ENCODE peak calls at places on chromosomes 7 and 10, in four cellular contexts. D is IMR-90, Y is H1, P is H9. E is an unnamed sample.
A peak's percentile ranks its signal among the peaks of the same experiment; 100 is the strongest.

GRCh38 chr10:112653215-112653614 is 206.2 kb downstream of the VTI1A start:
- DNase-seq in D (no peak), Y (no peak), P (no peak), E (no peak)

GRCh38 chr10:42583828-42584227 is 54.5 kb downstream of the ZNF33B start:
- DNase-seq in D (no peak), Y (no peak), P (no peak), E (no peak)

GRCh38 chr10:86085136-86085535 is 281.5 kb downstream of the GRID1 start:
- DNase-seq in D (no peak), Y (no peak), P (peak; percentile 17), E (no peak)

GRCh38 chr7:3087243-3087642 is 43.6 kb upstream of the CARD11 start:
- DNase-seq in D (peak; percentile 20), Y (no peak), P (no peak), E (peak; percentile 40)

GRCh38 chr10:33193867-33194521 is 140.5 kb downstream of the NRP1 start:
- DNase-seq in D (peak; percentile 74), Y (no peak), P (no peak), E (no peak)

GRCh38 chr10:77311186-77311585 is 326.4 kb downstream of the KCNMA1 start:
- DNase-seq in D (no peak), Y (no peak), P (peak; percentile 47), E (peak; percentile 82)

GRCh38 chr10:112512294-112512693 is 65.3 kb downstream of the VTI1A start:
- DNase-seq in D (no peak), Y (no peak), P (no peak), E (no peak)

GRCh38 chr7:1055084-1055450 is 10.7 kb downstream of the GPR146 start:
- DNase-seq in D (peak; percentile 26), Y (no peak), P (no peak), E (no peak)

GRCh38 chr7:1108264-1108920 is 20.5 kb downstream of the GPER1 start:
- DNase-seq in D (no peak), Y (no peak), P (no peak), E (no peak)

GRCh38 chr10:50932113-50932512 is 46.7 kb upstream of the A1CF start:
- DNase-seq in D (peak; percentile 2), Y (no peak), P (no peak), E (peak; percentile 5)

GRCh38 chr7:18116661-18117060 is 89.0 kb upstream of the PRPS1L1 start:
- DNase-seq in D (no peak), Y (no peak), P (no peak), E (no peak)

GRCh38 chr10:28594401-28594800 is 61.5 kb downstream of the WAC start:
- DNase-seq in D (no peak), Y (no peak), P (no peak), E (no peak)

GRCh38 chr10:123269017-123269552 is 114.9 kb downstream of the BUB3 start:
- DNase-seq in D (no peak), Y (no peak), P (no peak), E (no peak)

GRCh38 chr7:39908973-39909372 is 41.1 kb upstream of the CDK13 start:
- DNase-seq in D (no peak), Y (no peak), P (no peak), E (no peak)

GRCh38 chr7:150826061-150826849 is 25.7 kb downstream of the TMEM176A start:
- DNase-seq in D (no peak), Y (no peak), P (no peak), E (no peak)

GRCh38 chr7:150515248-150515647 is 576 bp downstream of the GIMAP7 start:
- DNase-seq in D (no peak), Y (no peak), P (no peak), E (no peak)

GRCh38 chr7:16721541-16721940 is 32.0 kb upstream of the TSPAN13 start:
- DNase-seq in D (no peak), Y (no peak), P (no peak), E (no peak)

GRCh38 chr10:72243822-72244437 is 27.9 kb upstream of the ASCC1 start:
- DNase-seq in D (peak; percentile 90), Y (no peak), P (no peak), E (no peak)

GRCh38 chr10:110142965-110143364 is 64.4 kb upstream of the MXI1 start:
- DNase-seq in D (no peak), Y (no peak), P (no peak), E (no peak)
- H3K56ac ChIP-seq in D (no peak overlapping the region), Y (no peak overlapping the region), P (no peak overlapping the region), E (no peak overlapping the region)

GRCh38 chr10:124462348-124462695 is 699 bp downstream of the LHPP start:
- DNase-seq in D (no peak), Y (no peak), P (no peak), E (no peak)
- H4K8ac ChIP-seq in D (peak overlapping the region; percentile 98), Y (peak overlapping the region; percentile 45), P (no peak overlapping the region), E (no peak overlapping the region)

GRCh38 chr7:111301891-111302290 is 211.0 kb downstream of the LRRN3 start:
- DNase-seq in D (peak; percentile 2), Y (no peak), P (no peak), E (no peak)
- H3K56ac ChIP-seq in D (no peak overlapping the region), Y (no peak overlapping the region), P (no peak overlapping the region), E (no peak overlapping the region)

DNA sequence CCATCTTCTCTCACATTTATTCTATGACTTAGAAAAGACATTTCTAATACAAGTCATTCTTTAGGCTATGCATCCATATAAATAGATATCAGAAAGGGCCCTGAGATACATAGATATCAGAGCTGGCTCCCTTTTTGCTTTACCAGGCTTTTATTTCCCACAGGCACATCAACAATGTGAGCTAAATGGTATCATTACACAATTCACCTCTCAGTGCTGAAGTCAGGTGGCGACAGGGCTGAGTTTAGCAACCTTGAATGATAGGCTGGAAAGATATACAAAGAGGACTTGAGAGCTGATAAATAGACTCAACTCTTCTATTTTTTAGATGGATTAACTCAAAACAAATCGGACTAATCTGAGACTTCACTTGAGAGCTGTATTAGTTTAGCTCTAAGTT is 189.2 kb upstream of the COL1A2 start:
- DNase-seq in D (no peak), Y (no peak), P (no peak), E (no peak)
- H4K8ac ChIP-seq in D (no peak overlapping the region), Y (no peak overlapping the region), P (no peak overlapping the region), E (no peak overlapping the region)

GRCh38 chr7:5615190-5616070 is 166.0 kb downstream of the RNF216 start:
- DNase-seq in D (no peak), Y (no peak), P (no peak), E (no peak)
- H3K56ac ChIP-seq in D (no peak overlapping the region), Y (no peak overlapping the region), P (no peak overlapping the region), E (no peak overlapping the region)

E was measured in mesendoderm.